ENCODE peak calls at places on chromosomes 12 and 14, in five cellular contexts. M, H, Q, A and D are unnamed samples.

GRCh38 chr12:795305-795704 is 42.9 kb downstream of the WNK1 start:
- DNase-seq in M (no peak), H (peak; percentile 19), Q (no peak), A (no peak), D (no peak)

GRCh38 chr14:104292084-104292970 is 153.9 kb downstream of the KIF26A start:
- DNase-seq in M (peak; percentile 62), H (no peak), Q (no peak), A (no peak), D (no peak)

GRCh38 chr14:84129028-84129427 is 1400.9 kb upstream of the FLRT2 start:
- DNase-seq in M (no peak), H (no peak), Q (no peak), A (no peak), D (no peak)

GRCh38 chr12:86931714-86932113 is 675.5 kb upstream of the MGAT4C start:
- DNase-seq in M (no peak), H (no peak), Q (no peak), A (no peak), D (no peak)

GRCh38 chr12:129753596-129753995 is 150.2 kb downstream of the TMEM132D start:
- DNase-seq in M (no peak), H (no peak), Q (no peak), A (no peak), D (no peak)

GRCh38 chr14:100150932-100151587 is 8.4 kb downstream of the DEGS2 start:
- DNase-seq in M (no peak), H (no peak), Q (peak; percentile 58), A (no peak), D (no peak)

GRCh38 chr14:21672116-21672515 is 1.5 kb downstream of the OR4E1 start:
- DNase-seq in M (no peak), H (no peak), Q (no peak), A (no peak), D (no peak)

GRCh38 chr14:73833530-73834257 is 17.9 kb upstream of the PTGR2 start:
- DNase-seq in M (peak; percentile 41), H (no peak), Q (no peak), A (peak; percentile 1), D (no peak)

GRCh38 chr12:109566424-109566823 is 6.9 kb downstream of the MMAB start:
- DNase-seq in M (no peak), H (no peak), Q (no peak), A (no peak), D (no peak)

GRCh38 chr12:105226219-105226618 is 9.8 kb downstream of the APPL2 start:
- DNase-seq in M (no peak), H (no peak), Q (peak; percentile 56), A (no peak), D (peak; percentile 63)

GRCh38 chr14:64502476-64503183 is 1.0 kb downstream of the ZBTB25 start:
- DNase-seq in M (no peak), H (peak; percentile 14), Q (peak; percentile 56), A (no peak), D (peak; percentile 43)

GRCh38 chr12:42810006-42810405 is 220.5 kb upstream of the PRICKLE1 start:
- DNase-seq in M (no peak), H (no peak), Q (no peak), A (no peak), D (no peak)

GRCh38 chr12:22333186-22333745 is 1.2 kb downstream of the ST8SIA1 start:
- DNase-seq in M (no peak), H (no peak), Q (no peak), A (no peak), D (no peak)

GRCh38 chr12:4287325-4288290 is 14.0 kb downstream of the CCND2 start:
- DNase-seq in M (no peak), H (no peak), Q (no peak), A (no peak), D (no peak)

GRCh38 chr14:99231850-99232401 is 40.1 kb downstream of the BCL11B start:
- DNase-seq in M (peak; percentile 73), H (no peak), Q (no peak), A (no peak), D (no peak)

GRCh38 chr12:77979597-77980250 is 149.0 kb downstream of the NAV3 start:
- DNase-seq in M (no peak), H (no peak), Q (no peak), A (no peak), D (no peak)

GRCh38 chr14:61511558-61511924 is 183.8 kb upstream of the HIF1A start:
- DNase-seq in M (no peak), H (no peak), Q (no peak), A (no peak), D (no peak)

GRCh38 chr14:25003537-25003936 is 46.4 kb downstream of the STXBP6 start:
- DNase-seq in M (no peak), H (no peak), Q (no peak), A (no peak), D (no peak)